ENCODE peak calls at places on chromosome 3, in six cellular contexts. M is Karpas-422; L is stimulated activated effector memory CD8-positive, alpha-beta T cell treated with anti-CD3 and anti-CD28 coated beads, Interleukin-12 subunit alpha, Interleukin-12 subunit beta, amount 100 ng/mL, for 72 hours; N is hepatic stellate cell; C is NCI-H1105; U is left ventricle myocardium superior. I is an unnamed sample.

GRCh38 chr3:45665101-45665572 is 24.1 kb upstream of the SACM1L start:
- DNase-seq in C (peak; percentile 56), L (peak; percentile 72), N (no peak), U (no peak), M (peak; percentile 88), I (no peak)

GRCh38 chr3:78116874-78117273 is 1077.0 kb downstream of the ROBO2 start:
- DNase-seq in M (no peak), N (peak; percentile 31), C (no peak), U (peak; percentile 22), L (no peak), I (no peak)

GRCh38 chr3:50299929-50300680 is 900 bp upstream of the HYAL3 start:
- DNase-seq in N (no peak), L (no peak), M (no peak), C (no peak), U (peak; percentile 52), I (peak; percentile 24)

GRCh38 chr3:106333911-106334618 is 465.3 kb upstream of the CBLB start:
- DNase-seq in C (no peak), N (no peak), L (no peak), U (no peak), M (no peak), I (no peak)

GRCh38 chr3:111362286-111363009 is 179.5 kb upstream of the CD96 start:
- DNase-seq in N (no peak), L (no peak), C (no peak), M (no peak), U (no peak), I (no peak)

GRCh38 chr3:195897081-195897852 is 11.1 kb downstream of the TNK2 start:
- DNase-seq in M (no peak), U (peak; percentile 45), C (no peak), L (no peak), N (peak; percentile 76), I (no peak)

GRCh38 chr3:111750278-111750884 is 108.7 kb upstream of the PHLDB2 start:
- DNase-seq in C (no peak), N (no peak), U (no peak), M (peak; percentile 97), L (no peak), I (no peak)

GRCh38 chr3:9779721-9780450 is 10.1 kb upstream of the CAMK1 start:
- DNase-seq in L (peak; percentile 84), C (no peak), N (no peak), M (peak; percentile 86), U (no peak), I (no peak)

GRCh38 chr3:71641669-71642068 is 58.1 kb upstream of the FOXP1 start:
- DNase-seq in M (peak; percentile 82), C (no peak), L (no peak), N (peak; percentile 27), U (no peak), I (no peak)

GRCh38 chr3:52517796-52518722 is 15.6 kb downstream of the NT5DC2 start:
- DNase-seq in N (no peak), L (no peak), U (no peak), M (no peak), C (no peak), I (no peak)

GRCh38 chr3:47259114-47259513 is 23.5 kb downstream of the KIF9 start:
- DNase-seq in N (no peak), M (no peak), L (no peak), C (no peak), U (no peak), I (no peak)

GRCh38 chr3:105527949-105528348 is 161.2 kb downstream of the ALCAM start:
- DNase-seq in C (peak; percentile 41), U (no peak), N (no peak), M (no peak), L (no peak), I (no peak)

GRCh38 chr3:87448559-87448958 is 172.2 kb upstream of the POU1F1 start:
- DNase-seq in L (no peak), M (no peak), N (no peak), C (no peak), U (no peak), I (no peak)

I was measured in left ventricle myocardium inferior.